ENCODE peak calls at places on chromosomes 7 and 10, in seven cellular contexts. I is AG04450; B is effector memory CD4-positive, alpha-beta T cell; C is CD4-positive, CD25-positive, alpha-beta regulatory T cell; U is hepatocyte; G is breast epithelium; V is tibial nerve. Y is an unnamed sample.

GRCh38 chr7:12870219-12870618 is 182.8 kb downstream of the ARL4A start:
- DNase-seq in V (no peak), B (no peak), I (no peak), G (no peak), C (no peak), U (no peak), Y (no peak)

GRCh38 chr7:47721670-47722069 is 139.8 kb upstream of the TNS3 start:
- DNase-seq in V (no peak), U (no peak), C (no peak), I (no peak), B (no peak), G (no peak), Y (no peak)

GRCh38 chr10:91860885-91861284 is 48.4 kb downstream of the FGFBP3 start:
- DNase-seq in B (no peak), I (no peak), V (no peak), U (no peak), C (no peak), G (no peak), Y (no peak)

GRCh38 chr10:44689368-44689767 is 221.8 kb upstream of the TMEM72 start:
- DNase-seq in B (no peak), C (no peak), I (no peak), U (no peak), G (no peak), V (no peak), Y (no peak)

GRCh38 chr7:6257602-6258001 is 14.8 kb downstream of the CYTH3 start:
- DNase-seq in C (no peak), G (no peak), B (no peak), U (no peak), V (no peak), I (no peak), Y (no peak)

GRCh38 chr7:101877882-101878591 is 60.6 kb downstream of the CUX1 start:
- DNase-seq in B (no peak), I (no peak), U (no peak), G (no peak), C (no peak), V (no peak), Y (no peak)

GRCh38 chr7:88664630-88665233 is 94.8 kb upstream of the ZNF804B start:
- DNase-seq in B (no peak), C (no peak), G (no peak), I (no peak), U (peak), V (no peak), Y (no peak)

GRCh38 chr7:120743128-120743527 is 114.8 kb downstream of the TSPAN12 start:
- DNase-seq in U (no peak), B (no peak), G (no peak), C (no peak), V (no peak), I (no peak), Y (no peak)

GRCh38 chr10:17200885-17201164 is 647 bp downstream of the TRDMT1 start:
- DNase-seq in U (peak), I (no peak), G (no peak), C (peak), B (no peak), V (peak), Y (no peak)

GRCh38 chr10:64760371-64760770 is 1239.2 kb downstream of the REEP3 start:
- DNase-seq in I (no peak), G (no peak), C (no peak), B (no peak), V (no peak), U (peak), Y (no peak)

GRCh38 chr7:114760477-114760876 is 161.4 kb upstream of the MDFIC start:
- DNase-seq in I (no peak), V (no peak), G (no peak), U (no peak), C (no peak), B (no peak), Y (no peak)

GRCh38 chr7:14748461-14748860 is 154.1 kb downstream of the DGKB start:
- DNase-seq in B (no peak), C (no peak), I (peak), G (no peak), V (no peak), U (no peak), Y (no peak)

GRCh38 chr7:6271091-6271658 is 1.2 kb downstream of the CYTH3 start:
- DNase-seq in I (no peak), U (peak), G (peak), C (peak), B (no peak), V (peak), Y (peak)

GRCh38 chr10:129961274-129961839 is 2.7 kb downstream of the EBF3 start:
- DNase-seq in V (no peak), C (no peak), U (no peak), B (no peak), G (no peak), I (no peak), Y (peak)

GRCh38 chr7:32250494-32251260 is 180.5 kb upstream of the PDE1C start:
- DNase-seq in G (no peak), B (no peak), C (no peak), I (no peak), V (no peak), U (no peak), Y (no peak)

GRCh38 chr10:104054430-104054829 is 31.2 kb downstream of the COL17A1 start:
- DNase-seq in C (no peak), G (no peak), I (peak), V (no peak), B (no peak), U (no peak), Y (no peak)

GRCh38 chr10:27748586-27748985 is 3.0 kb upstream of the MKX start:
- DNase-seq in C (no peak), U (no peak), G (no peak), V (no peak), I (no peak), B (no peak), Y (no peak)

GRCh38 chr10:90451283-90451682 is 406.6 kb downstream of the HTR7 start:
- DNase-seq in B (no peak), I (no peak), C (no peak), G (no peak), V (no peak), U (no peak), Y (no peak)

GRCh38 chr7:81482600-81483186 is 287.2 kb downstream of the HGF start:
- DNase-seq in C (no peak), I (no peak), U (no peak), G (no peak), B (no peak), V (no peak), Y (no peak)

GRCh38 chr10:73577788-73578187 is 13.4 kb downstream of the USP54 start:
- DNase-seq in B (no peak), I (no peak), G (peak), C (no peak), V (peak), U (peak), Y (peak)

GRCh38 chr7:2497500-2498336 is 21.5 kb upstream of the GRIFIN start:
- DNase-seq in C (no peak), G (no peak), I (no peak), U (peak), B (no peak), V (no peak), Y (no peak)

GRCh38 chr7:143431109-143431508 is 12.1 kb upstream of the TAS2R60 start:
- DNase-seq in B (no peak), U (no peak), I (no peak), G (no peak), V (no peak), C (no peak), Y (no peak)

GRCh38 chr10:624605-625334 is 64.7 kb downstream of the DIP2C start:
- DNase-seq in B (no peak), I (peak), U (peak), G (peak), C (no peak), V (peak), Y (no peak)

GRCh38 chr7:97118306-97118917 is 914 bp downstream of the SDHAF3 start:
- DNase-seq in V (no peak), B (no peak), I (no peak), G (no peak), C (no peak), U (no peak), Y (no peak)

GRCh38 chr7:43756368-43757072 is 2.0 kb upstream of the BLVRA start:
- DNase-seq in V (no peak), G (no peak), C (no peak), I (peak), B (no peak), U (no peak), Y (no peak)

GRCh38 chr10:112797221-112797620 is 152.8 kb upstream of the TCF7L2 start:
- DNase-seq in U (no peak), I (no peak), B (no peak), V (no peak), G (no peak), C (no peak), Y (no peak)

GRCh38 chr10:35516102-35516670 is 89.0 kb upstream of the GJD4 start:
- DNase-seq in V (no peak), B (no peak), G (no peak), U (no peak), I (no peak), C (no peak), Y (no peak)

GRCh38 chr7:158728911-158729645 is 24.5 kb upstream of the NCAPG2 start:
- DNase-seq in G (no peak), C (no peak), I (no peak), B (no peak), U (no peak), V (no peak), Y (peak)

GRCh38 chr7:72078301-72078700 is 333.8 kb downstream of the CALN1 start:
- DNase-seq in C (no peak), B (no peak), I (no peak), G (no peak), U (no peak), V (no peak), Y (no peak)

GRCh38 chr7:81789406-81790139 is 19.7 kb upstream of the HGF start:
- DNase-seq in I (no peak), C (no peak), U (no peak), G (no peak), V (no peak), B (no peak), Y (no peak)

GRCh38 chr7:66952343-66953043 is 31.5 kb downstream of the TMEM248 start:
- DNase-seq in U (peak), B (no peak), C (no peak), G (no peak), V (no peak), I (no peak), Y (no peak)

GRCh38 chr7:56250135-56250534 is 133.9 kb upstream of the NUPR2 start:
- DNase-seq in B (no peak), V (no peak), G (no peak), I (no peak), C (no peak), U (no peak), Y (no peak)

GRCh38 chr10:78255796-78256638 is 222.4 kb downstream of the RPS24 start:
- DNase-seq in I (peak), B (no peak), C (no peak), U (peak), V (no peak), G (no peak), Y (peak)

GRCh38 chr10:90887555-90887954 is 15.8 kb downstream of the RPP30 start:
- DNase-seq in G (no peak), I (no peak), B (no peak), V (no peak), C (no peak), U (no peak), Y (no peak)

GRCh38 chr10:132845780-132846595 is 60.0 kb upstream of the NKX6-2 start:
- DNase-seq in V (no peak), B (no peak), C (no peak), I (no peak), G (peak), U (no peak), Y (peak)

GRCh38 chr10:132848306-132848705 is 62.4 kb upstream of the NKX6-2 start:
- DNase-seq in V (peak), B (no peak), U (peak), G (peak), I (no peak), C (no peak), Y (peak)

GRCh38 chr10:132847856-132848255 is 61.9 kb upstream of the NKX6-2 start:
- DNase-seq in G (no peak), V (no peak), I (no peak), U (no peak), B (no peak), C (no peak), Y (no peak)

GRCh38 chr10:132846631-132847415 is 60.9 kb upstream of the NKX6-2 start:
- DNase-seq in I (no peak), C (no peak), V (no peak), G (no peak), U (no peak), B (no peak), Y (no peak)

DNA sequence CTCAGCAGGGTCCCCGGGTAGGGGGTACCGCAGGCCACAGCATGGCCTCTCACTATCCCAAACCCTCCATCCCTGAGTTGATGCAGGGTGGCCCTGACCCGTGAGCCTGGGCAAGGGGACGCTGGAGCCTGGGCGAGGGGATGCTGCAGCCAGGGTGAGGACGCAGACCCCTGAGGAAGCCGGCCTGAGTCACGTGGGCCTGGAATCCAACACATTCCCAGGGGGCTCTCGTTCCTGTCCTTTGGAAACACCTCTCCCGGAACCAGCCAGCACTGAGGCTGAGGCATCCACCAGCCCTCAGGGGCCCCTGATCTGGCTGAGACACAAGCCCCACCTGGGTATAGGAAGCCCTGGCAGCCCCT is 61.5 kb upstream of the NKX6-2 start:
- DNase-seq in C (no peak), V (no peak), I (no peak), G (peak), B (no peak), U (no peak), Y (no peak)
- H3K4me3 ChIP-seq in C (no peak), V (no peak), I (no peak), G (no peak), B (no peak), U (no peak), Y (no peak)

DNA sequence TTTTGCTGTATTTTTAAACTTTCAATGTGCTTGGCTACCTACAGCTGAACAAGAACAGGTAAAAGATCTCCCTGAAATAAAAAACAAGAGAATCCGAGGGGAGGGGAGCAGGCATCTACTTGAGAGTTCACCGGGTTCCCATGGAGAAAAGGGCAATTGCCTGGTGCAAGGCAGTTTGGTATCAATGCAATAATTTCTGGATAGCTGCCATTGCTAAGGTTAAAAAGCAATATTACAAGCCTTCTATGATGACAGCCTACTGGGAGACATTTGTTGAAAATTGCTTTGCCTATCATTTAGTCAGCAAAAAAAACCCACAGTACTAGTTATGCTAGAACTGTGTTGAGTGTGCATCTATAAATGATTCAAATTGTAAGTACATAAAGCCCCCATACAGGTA is 82.1 kb downstream of the GFRA1 start:
- DNase-seq in C (no peak), B (no peak), U (no peak), I (no peak), V (no peak), G (no peak), Y (no peak)
- H3K27ac ChIP-seq in C (no peak), B (no peak), U (no peak), I (no peak), V (no peak), G (no peak), Y (no peak)

DNA sequence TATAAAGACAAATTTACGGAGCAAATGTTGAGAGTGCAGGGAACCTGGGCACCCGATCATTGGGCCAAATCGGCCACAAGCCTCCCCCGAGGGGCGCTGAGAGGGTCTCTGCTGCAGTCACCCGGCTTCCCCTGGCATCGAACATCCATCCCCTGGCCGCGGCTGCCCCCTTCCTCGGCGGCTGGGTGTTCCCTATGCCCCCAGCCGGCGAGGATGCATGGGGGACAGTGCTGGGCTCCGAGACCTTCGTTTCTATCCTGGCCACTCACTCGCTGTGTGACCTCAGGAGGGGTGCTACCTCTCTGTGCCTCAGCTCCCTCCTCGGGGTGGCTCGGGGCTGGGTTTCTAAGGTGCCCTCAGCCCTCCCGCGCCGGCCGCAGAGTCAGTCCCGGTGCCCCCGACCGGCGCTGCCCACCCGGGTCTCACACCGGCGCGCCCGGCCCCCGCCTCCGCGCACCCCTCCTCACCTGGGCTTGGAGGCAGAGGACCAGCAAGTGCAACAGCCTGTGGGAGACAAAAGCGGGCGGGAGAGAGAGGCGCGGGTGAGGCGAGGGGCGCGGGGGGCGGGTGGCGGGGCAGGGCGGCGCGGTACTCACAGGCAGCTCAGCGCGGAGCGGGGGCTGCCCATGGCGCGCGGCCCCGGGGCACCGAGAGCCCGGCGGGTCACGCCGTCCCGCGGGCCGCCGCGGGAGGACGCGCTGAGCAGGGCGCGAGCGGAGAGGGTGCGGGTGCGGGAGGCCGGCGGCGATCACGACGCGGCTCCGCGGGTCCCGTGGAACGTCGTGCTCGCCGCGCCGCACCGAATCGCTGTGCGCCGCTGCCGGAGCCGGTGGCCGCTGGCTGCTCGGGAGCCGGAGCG is at the start of gene FGF8:
- DNase-seq in U (no peak), B (no peak), C (no peak), G (no peak), V (no peak), I (no peak), Y (no peak)
- H3K4me3 ChIP-seq in U (peak), B (no peak), C (no peak), G (peak), V (peak), I (peak), Y (peak)

GRCh38 chr10:3775671-3776551 is 9.1 kb downstream of the KLF6 start:
- DNase-seq in V (no peak), I (no peak), C (peak), G (no peak), U (peak), B (no peak), Y (peak)

GRCh38 chr10:3774814-3775670 is 10.0 kb downstream of the KLF6 start:
- DNase-seq in I (no peak), G (no peak), V (no peak), B (no peak), U (peak), C (no peak), Y (peak)

GRCh38 chr10:3774018-3774813 is 10.8 kb downstream of the KLF6 start:
- DNase-seq in V (no peak), B (no peak), U (peak), G (no peak), I (no peak), C (no peak), Y (peak)

GRCh38 chr10:3772349-3773222 is 12.4 kb downstream of the KLF6 start:
- DNase-seq in V (no peak), B (no peak), I (no peak), U (no peak), G (no peak), C (no peak), Y (peak)

DNA sequence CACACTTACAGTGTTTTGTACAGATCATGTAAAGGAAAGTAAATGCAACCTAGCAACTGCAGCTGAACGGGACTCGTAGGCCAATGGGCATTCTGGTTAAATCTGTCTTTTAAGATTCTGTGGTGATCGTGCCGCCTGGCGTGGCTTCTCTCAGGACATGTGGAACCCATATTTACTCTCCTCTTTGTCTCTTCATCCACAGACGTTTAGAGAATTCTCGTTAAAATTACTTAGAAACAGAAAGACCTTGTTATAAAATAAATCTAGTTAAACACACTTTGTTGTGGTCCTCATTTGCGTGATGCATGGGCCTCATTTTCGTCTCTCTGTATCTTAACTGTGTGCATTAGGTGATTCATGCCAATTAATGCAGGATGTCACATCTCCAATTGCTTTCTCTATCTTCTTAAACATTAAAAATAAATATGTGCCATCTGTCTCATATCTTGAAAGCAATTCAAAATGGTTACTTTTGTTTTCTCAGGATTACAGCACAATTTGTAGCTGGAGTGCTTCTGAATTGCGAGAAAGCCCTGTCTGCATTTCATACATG is 11.5 kb downstream of the KLF6 start:
- DNase-seq in C (no peak), I (no peak), B (no peak), G (no peak), V (no peak), U (no peak), Y (peak)
- H3K27ac ChIP-seq in C (peak), I (no peak), B (peak), G (peak), V (peak), U (no peak), Y (peak)

GRCh38 chr7:151013728-151014497 is 10.4 kb downstream of the ATG9B start:
- DNase-seq in C (peak), G (peak), I (no peak), V (peak), U (peak), B (peak), Y (peak)

GRCh38 chr7:151014950-151015349 is 9.3 kb downstream of the ATG9B start:
- DNase-seq in I (no peak), G (no peak), C (peak), B (no peak), U (no peak), V (no peak), Y (no peak)

GRCh38 chr7:151012921-151013347 is 11.4 kb downstream of the ATG9B start:
- DNase-seq in G (no peak), B (no peak), C (no peak), V (no peak), I (no peak), U (peak), Y (no peak)

GRCh38 chr7:151012031-151012692 is 12.1 kb downstream of the ATG9B start:
- DNase-seq in I (no peak), V (no peak), B (no peak), G (no peak), C (no peak), U (peak), Y (no peak)

GRCh38 chr7:151013356-151013727 is 11.0 kb downstream of the ATG9B start:
- DNase-seq in G (no peak), C (no peak), U (no peak), V (no peak), I (no peak), B (no peak), Y (no peak)
- H3K4me3 ChIP-seq in G (peak), C (no peak), U (no peak), V (peak), I (peak), B (no peak), Y (peak)

Y was measured in ascending aorta.